ENCODE peak calls at places on chromosomes 3 and 15, in six cellular contexts. R is H9, P is PC-9, K is HepG2, Q is OCI-LY7, W is neural progenitor cell. M is an unnamed sample. For H4K20me1, the result is how much of the 10 kb centered on the place peaks cover.

GRCh38 chr3:195113074-195113473 is 157.9 kb downstream of the XXYLT1 start:
- DNase-seq in W (no peak), Q (no peak), R (no peak), K (no peak), P (no peak), M (no peak)

GRCh38 chr3:16086690-16087089 is 87.8 kb upstream of the GALNT15 start:
- DNase-seq in Q (no peak), P (no peak), W (peak), K (no peak), R (peak), M (no peak)

GRCh38 chr3:79018671-79019136 is 749.1 kb downstream of the ROBO1 start:
- DNase-seq in R (peak), K (peak), P (peak), W (peak), Q (no peak), M (no peak)

GRCh38 chr3:36992806-36993325 is at the start of gene EPM2AIP1:
- DNase-seq in P (no peak), W (peak), Q (no peak), R (no peak), K (no peak), M (peak)

GRCh38 chr3:149449799-149450198 is 24.7 kb upstream of the TM4SF4 start:
- DNase-seq in R (no peak), P (peak), K (no peak), Q (no peak), W (peak), M (no peak)

GRCh38 chr3:24608701-24609387 is 114.2 kb upstream of the THRB start:
- DNase-seq in K (no peak), R (no peak), P (no peak), Q (no peak), W (no peak), M (no peak)

GRCh38 chr3:101070260-101071121 is 77.3 kb upstream of the ABI3BP start:
- DNase-seq in Q (peak), P (peak), W (peak), K (peak), R (peak), M (peak)

GRCh38 chr3:132787616-132788015 is 65.4 kb upstream of the NPHP3 start:
- DNase-seq in K (no peak), W (no peak), R (no peak), P (no peak), Q (no peak), M (no peak)

GRCh38 chr15:49817100-49817499 is 196.3 kb downstream of the DTWD1 start:
- DNase-seq in P (no peak), W (no peak), K (no peak), R (no peak), Q (no peak), M (no peak)

GRCh38 chr3:150887031-150887430 is 18.2 kb downstream of the MINDY4B start:
- DNase-seq in K (no peak), W (no peak), P (no peak), R (no peak), Q (no peak), M (no peak)
- H4K20me1 ChIP-seq in K (under half), W (under half), P (under half), R (under half), Q (under half), M (under half)

GRCh38 chr15:38524156-38524555 is 40.5 kb downstream of the RASGRP1 start:
- DNase-seq in K (no peak), P (no peak), W (no peak), Q (no peak), R (no peak), M (no peak)
- H4K20me1 ChIP-seq in K (under half), P (under half), W (under half), Q (under half), R (under half), M (under half)

DNA sequence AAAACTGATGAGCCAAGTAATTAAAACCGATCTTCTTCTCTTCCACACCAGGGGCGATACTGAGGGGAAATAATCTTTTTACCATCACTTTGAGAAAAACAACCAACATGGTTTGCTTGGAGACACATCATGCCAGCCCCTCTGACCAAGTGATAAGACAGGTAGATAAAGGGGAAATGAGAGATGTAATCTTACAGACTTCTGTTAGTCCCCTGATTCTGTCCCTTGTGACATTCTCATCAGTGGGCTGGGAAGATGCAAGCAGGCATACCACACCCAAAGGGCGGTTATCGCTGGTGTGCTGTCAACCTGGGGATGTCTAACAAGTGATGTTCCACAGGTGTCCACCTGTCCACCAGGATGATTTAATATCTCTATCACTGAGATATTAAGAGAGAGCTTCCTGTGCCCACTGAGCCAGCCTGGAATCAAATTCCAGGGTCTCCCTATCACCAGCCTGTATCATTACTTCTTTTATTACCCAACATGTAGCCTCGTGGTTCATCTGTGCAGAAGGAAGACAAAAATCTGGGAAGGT is 315.0 kb downstream of the FOXP1 start:
- DNase-seq in Q (no peak), R (no peak), P (no peak), K (no peak), W (no peak), M (no peak)
- H4K20me1 ChIP-seq in Q (under half), R (under half), P (under half), K (under half), W (under half), M (under half)

GRCh38 chr15:60381148-60381788 is 16.5 kb downstream of the ANXA2 start:
- DNase-seq in R (no peak), Q (no peak), W (no peak), P (no peak), K (no peak), M (no peak)

GRCh38 chr15:60384526-60385127 is 13.2 kb downstream of the ANXA2 start:
- DNase-seq in W (no peak), P (no peak), K (no peak), Q (no peak), R (no peak), M (no peak)

GRCh38 chr15:60384052-60384451 is 13.7 kb downstream of the ANXA2 start:
- DNase-seq in W (no peak), K (no peak), P (no peak), Q (no peak), R (no peak), M (no peak)

GRCh38 chr15:60385620-60386552 is 11.9 kb downstream of the ANXA2 start:
- DNase-seq in P (no peak), K (no peak), Q (no peak), R (no peak), W (no peak), M (no peak)

GRCh38 chr15:60383008-60383694 is 14.6 kb downstream of the ANXA2 start:
- DNase-seq in P (no peak), W (no peak), Q (no peak), R (no peak), K (no peak), M (no peak)
- H4K20me1 ChIP-seq in P (under half), W (under half), Q (under half), R (under half), K (under half), M (under half)

M was measured in H1.